ENCODE peak calls at places on chromosomes 13 and 19, in ten cellular contexts. T, S, A, F, K, P, R, C, O and L are unnamed samples.

GRCh38 chr13:95604534-95604915 is 40.0 kb downstream of the DZIP1 start:
- DNase-seq in O (no peak), P (no peak), R (peak; percentile 18), S (no peak), K (no peak), F (no peak), T (no peak), C (no peak), A (no peak), L (no peak)

GRCh38 chr13:100347941-100348340 is 240.6 kb downstream of the GGACT start:
- DNase-seq in K (no peak), A (no peak), C (peak; percentile 57), P (no peak), S (no peak), O (no peak), R (no peak), F (no peak), T (no peak), L (no peak)

GRCh38 chr13:63408227-63409202 is 1992.9 kb upstream of the PCDH20 start:
- DNase-seq in O (no peak), P (no peak), R (peak; percentile 50), F (no peak), S (no peak), C (peak; percentile 31), A (no peak), T (no peak), K (no peak), L (no peak)

GRCh38 chr13:75255159-75255558 is 226.8 kb downstream of the TBC1D4 start:
- DNase-seq in F (no peak), A (no peak), C (no peak), P (no peak), O (no peak), R (no peak), K (no peak), T (no peak), S (no peak), L (no peak)

GRCh38 chr13:113564331-113565023 is 20.1 kb upstream of the TFDP1 start:
- DNase-seq in T (peak; percentile 35), R (no peak), K (no peak), A (no peak), O (no peak), C (no peak), S (no peak), F (no peak), P (no peak), L (no peak)

GRCh38 chr13:85314686-85315085 is 484.5 kb downstream of the SLITRK6 start:
- DNase-seq in R (no peak), C (no peak), O (no peak), K (no peak), S (no peak), F (no peak), P (no peak), A (no peak), T (no peak), L (no peak)

GRCh38 chr19:38831142-38831605 is 420 bp downstream of the ECH1 start:
- DNase-seq in R (peak; percentile 95), S (peak; percentile 82), F (no peak), T (peak; percentile 96), P (peak; percentile 63), A (peak; percentile 78), K (peak; percentile 85), O (peak; percentile 75), C (peak; percentile 94), L (no peak)

GRCh38 chr19:50779504-50780457 is 9.5 kb downstream of the GPR32 start:
- DNase-seq in O (no peak), S (no peak), A (no peak), T (no peak), P (no peak), F (no peak), R (no peak), C (no peak), K (no peak), L (no peak)

GRCh38 chr13:34361528-34361927 is 543.6 kb downstream of the RFC3 start:
- DNase-seq in O (no peak), T (no peak), R (no peak), S (no peak), P (no peak), C (peak; percentile 14), K (no peak), F (no peak), A (no peak), L (no peak)

GRCh38 chr19:30107351-30107750 is 165.3 kb downstream of the URI1 start:
- DNase-seq in R (no peak), P (no peak), A (no peak), C (no peak), T (no peak), K (no peak), F (no peak), S (no peak), O (no peak), L (no peak)

GRCh38 chr19:11964858-11965645 is at the start of gene ZNF763:
- DNase-seq in R (peak; percentile 75), P (peak; percentile 91), K (peak; percentile 95), A (peak; percentile 88), T (peak; percentile 92), O (peak; percentile 92), C (peak; percentile 63), F (peak; percentile 92), S (no peak), L (no peak)

GRCh38 chr13:23679214-23679613 is 109.0 kb downstream of the TNFRSF19 start:
- DNase-seq in C (peak; percentile 53), A (no peak), O (no peak), T (no peak), R (peak; percentile 90), S (no peak), P (no peak), K (no peak), F (no peak), L (no peak)
- TF ChIP-seq CTCF in C (no peak), A (no peak), O (no peak), T (no peak), R (no peak), S (no peak), P (no peak), K (no peak), F (no peak), L (no peak)

GRCh38 chr19:36488816-36489138 is 584 bp downstream of the ZNF566 start:
- DNase-seq in P (no peak), C (peak; percentile 6), F (peak; percentile 60), A (no peak), S (no peak), R (no peak), K (peak; percentile 74), T (peak; percentile 65), O (no peak), L (no peak)
- TF ChIP-seq CTCF in P (no peak), C (no peak), F (peak; percentile 43), A (no peak), S (no peak), R (no peak), K (no peak), T (no peak), O (no peak), L (no peak)

GRCh38 chr13:101941095-101941777 is 460.6 kb downstream of the FGF14 start:
- DNase-seq in P (no peak), T (no peak), A (no peak), F (no peak), S (no peak), C (peak; percentile 33), R (peak; percentile 2), K (no peak), O (no peak), L (no peak)
- TF ChIP-seq CTCF in P (no peak), T (peak; percentile 39), A (no peak), F (peak; percentile 42), S (peak; percentile 29), C (peak; percentile 41), R (peak; percentile 19), K (peak; percentile 9), O (no peak), L (no peak)

GRCh38 chr13:98595134-98595533 is 18.2 kb upstream of the STK24 start:
- DNase-seq in R (no peak), P (no peak), F (no peak), T (no peak), S (no peak), K (no peak), C (no peak), O (no peak), A (no peak), L (no peak)

GRCh38 chr13:98592353-98592740 is 15.4 kb upstream of the STK24 start:
- DNase-seq in P (no peak), S (no peak), O (no peak), K (no peak), R (no peak), C (no peak), A (no peak), F (no peak), T (no peak), L (no peak)

GRCh38 chr13:98599502-98600328 is 22.8 kb upstream of the STK24 start:
- DNase-seq in R (peak; percentile 9), P (no peak), T (peak; percentile 57), S (no peak), C (no peak), A (no peak), K (no peak), F (no peak), O (no peak), L (no peak)

GRCh38 chr13:98598043-98598442 is 21.1 kb upstream of the STK24 start:
- DNase-seq in T (no peak), C (peak; percentile 45), R (no peak), K (no peak), S (no peak), P (no peak), O (no peak), F (no peak), A (no peak), L (no peak)
- TF ChIP-seq CTCF in T (peak; percentile 8), C (peak; percentile 33), R (no peak), K (no peak), S (peak; percentile 39), P (no peak), O (peak; percentile 17), F (no peak), A (no peak), L (peak; percentile 21)

DNA sequence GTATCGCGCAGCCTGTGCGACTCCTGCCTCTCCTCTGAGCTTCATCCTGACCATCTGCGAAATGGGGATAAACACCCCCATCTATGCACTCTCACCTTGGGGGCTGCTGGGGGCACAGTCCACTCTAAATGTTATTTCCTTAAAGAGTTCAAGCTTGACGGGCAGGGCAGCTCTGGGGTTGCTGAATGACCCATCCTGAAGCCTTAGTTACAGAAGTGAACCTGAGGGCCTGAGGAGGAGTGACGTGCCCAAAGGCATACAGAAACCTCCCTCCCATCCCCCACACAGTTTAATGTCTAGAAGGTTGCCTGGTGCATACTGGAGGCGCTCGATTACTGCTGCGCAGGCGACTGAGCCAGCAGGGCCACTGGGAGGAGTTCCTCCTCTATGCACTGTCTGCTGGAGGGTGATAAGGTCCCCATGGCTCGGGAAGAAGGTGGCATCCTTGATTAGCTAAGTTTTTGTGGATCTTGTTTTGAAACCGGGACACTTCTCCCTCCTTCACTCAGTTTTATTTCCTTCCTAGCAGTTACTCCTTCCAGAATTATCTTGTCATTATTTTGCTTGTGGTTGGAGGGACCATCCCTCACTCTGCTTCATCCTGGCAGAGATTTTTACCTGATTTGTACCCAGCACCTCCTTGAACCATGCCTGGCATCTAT is 572 bp upstream of the FKBP8 start:
- DNase-seq in S (no peak), T (peak; percentile 84), A (no peak), C (peak; percentile 64), F (peak; percentile 64), O (peak; percentile 33), K (peak; percentile 91), P (no peak), R (peak; percentile 40), L (peak; percentile 41)
- TF ChIP-seq CTCF in S (no peak), T (peak; percentile 22), A (no peak), C (no peak), F (peak; percentile 29), O (peak; percentile 24), K (no peak), P (no peak), R (no peak), L (no peak)